ENCODE peak calls at places on chromosomes 5 and 9, in four cellular contexts. One of them, this sample, is unnamed.

GRCh38 chr5:61678966-61679365 is 346.9 kb downstream of the ZSWIM6 start:
- DNase-seq in body of pancreas: no peak
- DNase-seq in psoas muscle: no peak
- DNase-seq in AG10803: no peak
- DNase-seq in this sample: no peak

GRCh38 chr5:95822038-95822407 is 503 bp downstream of the GLRX start:
- DNase-seq in body of pancreas: peak
- DNase-seq in psoas muscle: peak
- DNase-seq in AG10803: peak
- DNase-seq in this sample: peak

GRCh38 chr9:134600431-134600830 is 41.2 kb upstream of the COL5A1 start:
- DNase-seq in body of pancreas: no peak
- DNase-seq in psoas muscle: no peak
- DNase-seq in AG10803: no peak
- DNase-seq in this sample: no peak

GRCh38 chr9:95459867-95460626 is 56.7 kb downstream of the PTCH1 start:
- DNase-seq in body of pancreas: no peak
- DNase-seq in psoas muscle: no peak
- DNase-seq in AG10803: no peak
- DNase-seq in this sample: no peak

GRCh38 chr5:132639706-132640130 is 18.3 kb upstream of the IL13 start:
- DNase-seq in body of pancreas: no peak
- DNase-seq in psoas muscle: no peak
- DNase-seq in AG10803: no peak
- DNase-seq in this sample: no peak

GRCh38 chr5:169980418-169981053 is at the start of gene INSYN2B:
- DNase-seq in body of pancreas: peak
- DNase-seq in psoas muscle: peak
- DNase-seq in AG10803: peak
- DNase-seq in this sample: peak

GRCh38 chr5:6725448-6725847 is 12.2 kb downstream of the TENT4A start:
- DNase-seq in body of pancreas: no peak
- DNase-seq in psoas muscle: no peak
- DNase-seq in AG10803: no peak
- DNase-seq in this sample: no peak

GRCh38 chr9:112301420-112301819 is 32.0 kb downstream of the PTBP3 start:
- DNase-seq in body of pancreas: no peak
- DNase-seq in psoas muscle: no peak
- DNase-seq in AG10803: no peak
- DNase-seq in this sample: no peak

GRCh38 chr9:109098221-109098959 is 21.4 kb downstream of the TMEM245 start:
- DNase-seq in body of pancreas: peak
- DNase-seq in psoas muscle: no peak
- DNase-seq in AG10803: peak
- DNase-seq in this sample: peak

GRCh38 chr9:113274474-113275146 is 762 bp downstream of the CDC26 start:
- DNase-seq in body of pancreas: no peak
- DNase-seq in psoas muscle: no peak
- DNase-seq in AG10803: peak
- DNase-seq in this sample: peak

GRCh38 chr9:70868044-70868443 is 253.4 kb downstream of the TRPM3 start:
- DNase-seq in body of pancreas: no peak
- DNase-seq in psoas muscle: no peak
- DNase-seq in AG10803: no peak
- DNase-seq in this sample: no peak

GRCh38 chr5:89729623-89730390 is 679.7 kb downstream of the CETN3 start:
- DNase-seq in body of pancreas: no peak
- DNase-seq in psoas muscle: no peak
- DNase-seq in AG10803: peak
- DNase-seq in this sample: no peak
- TF ChIP-seq CTCF in body of pancreas: peak
- TF ChIP-seq CTCF in psoas muscle: peak
- TF ChIP-seq CTCF in AG10803: peak
- TF ChIP-seq CTCF in this sample: no peak

DNA sequence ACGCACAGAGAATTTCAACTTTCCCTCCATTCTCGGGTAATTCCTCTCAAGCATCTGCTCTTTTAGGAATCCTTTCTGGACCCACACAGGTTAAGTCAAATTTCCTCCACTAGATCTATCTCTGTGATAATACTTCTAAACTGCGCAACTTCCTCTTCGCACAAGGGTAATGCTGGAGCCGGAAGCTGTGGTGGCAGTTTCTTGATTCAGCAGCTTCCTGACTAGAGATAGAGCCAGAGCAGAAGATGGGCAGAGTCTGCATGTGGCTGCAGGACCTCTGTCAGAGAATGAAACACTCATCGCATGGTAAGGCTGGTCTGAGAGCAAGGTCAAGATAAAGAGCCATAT is 11.1 kb upstream of the CDC42SE2 start:
- DNase-seq in body of pancreas: no peak
- DNase-seq in psoas muscle: peak
- DNase-seq in AG10803: no peak
- DNase-seq in this sample: no peak
- H3K4me3 ChIP-seq in body of pancreas: no peak
- H3K4me3 ChIP-seq in psoas muscle: no peak
- H3K4me3 ChIP-seq in AG10803: no peak
- H3K4me3 ChIP-seq in this sample: no peak

DNA sequence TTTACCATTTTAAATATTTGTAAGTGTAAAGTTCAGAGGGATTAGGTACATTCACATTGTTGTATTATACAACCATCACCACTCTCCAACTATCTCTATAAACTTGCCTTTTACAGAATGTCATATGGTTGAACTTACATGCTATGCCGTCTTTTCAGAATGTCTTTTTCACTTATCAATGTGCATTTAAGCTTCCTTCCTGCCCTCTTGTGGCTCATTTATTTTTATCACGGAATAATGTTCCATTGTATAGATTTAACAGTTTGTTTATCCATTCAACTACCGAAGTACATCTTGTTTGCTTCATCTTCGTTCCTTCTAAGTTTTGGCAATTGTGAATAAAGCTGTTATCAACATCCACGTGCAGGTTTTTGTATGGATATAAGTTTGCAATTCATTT is 133.3 kb upstream of the C6 start:
- DNase-seq in body of pancreas: no peak
- DNase-seq in psoas muscle: no peak
- DNase-seq in AG10803: peak
- DNase-seq in this sample: peak
- TF ChIP-seq CTCF in body of pancreas: peak
- TF ChIP-seq CTCF in psoas muscle: no peak
- TF ChIP-seq CTCF in AG10803: no peak
- TF ChIP-seq CTCF in this sample: peak

DNA sequence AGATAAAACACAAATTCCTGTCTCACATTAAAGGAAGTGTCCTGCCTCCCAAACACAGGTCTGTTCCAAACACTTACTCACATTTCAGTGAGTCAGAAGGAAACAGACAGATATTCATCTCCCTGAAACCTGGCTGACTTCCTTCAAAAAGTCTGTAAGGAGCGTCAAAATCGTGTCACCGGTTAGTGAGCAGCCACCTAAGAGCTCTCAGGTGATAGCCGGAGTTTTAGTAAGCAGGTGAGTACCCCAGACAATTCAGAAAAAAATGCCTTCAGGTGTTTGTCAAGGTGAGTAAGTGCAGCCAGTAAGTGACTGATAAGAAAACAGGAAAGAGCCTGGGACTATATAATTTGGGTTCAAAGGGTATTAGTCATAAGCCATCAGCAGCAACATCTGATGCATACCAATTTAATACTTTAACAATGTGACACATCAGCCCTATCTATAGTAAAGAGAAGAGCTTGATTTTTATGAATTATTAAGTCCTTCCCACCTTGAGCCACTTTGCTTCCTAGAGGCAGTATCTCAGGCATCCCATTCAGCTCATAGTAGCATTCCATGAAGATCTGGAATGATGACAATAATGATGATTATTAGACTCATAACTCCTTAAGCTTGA is 1.3 kb upstream of the ITGA2 start:
- DNase-seq in body of pancreas: no peak
- DNase-seq in psoas muscle: no peak
- DNase-seq in AG10803: no peak
- DNase-seq in this sample: peak
- H3K4me3 ChIP-seq in body of pancreas: no peak
- H3K4me3 ChIP-seq in psoas muscle: no peak
- H3K4me3 ChIP-seq in AG10803: no peak
- H3K4me3 ChIP-seq in this sample: no peak

GRCh38 chr5:146291421-146292074 is 47.1 kb upstream of the POU4F3 start:
- DNase-seq in body of pancreas: no peak
- DNase-seq in psoas muscle: no peak
- DNase-seq in AG10803: peak
- DNase-seq in this sample: peak
- TF ChIP-seq CTCF in body of pancreas: peak
- TF ChIP-seq CTCF in psoas muscle: peak
- TF ChIP-seq CTCF in AG10803: peak
- TF ChIP-seq CTCF in this sample: peak

This sample was measured in fibroblast of pulmonary artery.